ENCODE peak calls at places on chromosomes 5 and 9, in five cellular contexts. One of them, this sample, is unnamed.

GRCh38 chr5:167790462-167791260 is 500.8 kb upstream of the WWC1 start:
- DNase-seq in activated T-cell treated with anti-CD3 and anti-CD28 coated beads, Interleukin-2, amount 50 U/mL, for 4 hours: no peak
- DNase-seq in posterior vena cava: no peak
- DNase-seq in pancreas: no peak
- DNase-seq in left colon: no peak
- DNase-seq in this sample: no peak

GRCh38 chr5:10503997-10504761 is 59.7 kb upstream of the ANKRD33B start:
- DNase-seq in activated T-cell treated with anti-CD3 and anti-CD28 coated beads, Interleukin-2, amount 50 U/mL, for 4 hours: no peak
- DNase-seq in posterior vena cava: no peak
- DNase-seq in pancreas: peak; percentile 21
- DNase-seq in left colon: no peak
- DNase-seq in this sample: no peak

GRCh38 chr5:31449175-31449574 is 82.7 kb downstream of the DROSHA start:
- DNase-seq in activated T-cell treated with anti-CD3 and anti-CD28 coated beads, Interleukin-2, amount 50 U/mL, for 4 hours: no peak
- DNase-seq in posterior vena cava: no peak
- DNase-seq in pancreas: no peak
- DNase-seq in left colon: no peak
- DNase-seq in this sample: no peak

GRCh38 chr9:106557996-106558667 is 304.8 kb upstream of the ZNF462 start:
- DNase-seq in activated T-cell treated with anti-CD3 and anti-CD28 coated beads, Interleukin-2, amount 50 U/mL, for 4 hours: no peak
- DNase-seq in posterior vena cava: peak; percentile 68
- DNase-seq in pancreas: no peak
- DNase-seq in left colon: no peak
- DNase-seq in this sample: no peak

GRCh38 chr5:160071521-160072299 is 47.5 kb downstream of the PWWP2A start:
- DNase-seq in activated T-cell treated with anti-CD3 and anti-CD28 coated beads, Interleukin-2, amount 50 U/mL, for 4 hours: no peak
- DNase-seq in posterior vena cava: no peak
- DNase-seq in pancreas: no peak
- DNase-seq in left colon: no peak
- DNase-seq in this sample: no peak

GRCh38 chr5:5353681-5354080 is 68.8 kb upstream of the ICE1 start:
- DNase-seq in activated T-cell treated with anti-CD3 and anti-CD28 coated beads, Interleukin-2, amount 50 U/mL, for 4 hours: no peak
- DNase-seq in posterior vena cava: no peak
- DNase-seq in pancreas: no peak
- DNase-seq in left colon: no peak
- DNase-seq in this sample: no peak

GRCh38 chr5:73826761-73827450 is 200.9 kb downstream of the ARHGEF28 start:
- DNase-seq in activated T-cell treated with anti-CD3 and anti-CD28 coated beads, Interleukin-2, amount 50 U/mL, for 4 hours: no peak
- DNase-seq in posterior vena cava: no peak
- DNase-seq in pancreas: no peak
- DNase-seq in left colon: no peak
- DNase-seq in this sample: no peak

GRCh38 chr5:54115768-54116403 is 194.5 kb downstream of the ARL15 start:
- DNase-seq in activated T-cell treated with anti-CD3 and anti-CD28 coated beads, Interleukin-2, amount 50 U/mL, for 4 hours: no peak
- DNase-seq in posterior vena cava: no peak
- DNase-seq in pancreas: no peak
- DNase-seq in left colon: no peak
- DNase-seq in this sample: no peak

GRCh38 chr5:91103353-91104061 is 279.6 kb downstream of the ARRDC3 start:
- DNase-seq in activated T-cell treated with anti-CD3 and anti-CD28 coated beads, Interleukin-2, amount 50 U/mL, for 4 hours: no peak
- DNase-seq in posterior vena cava: no peak
- DNase-seq in pancreas: no peak
- DNase-seq in left colon: no peak
- DNase-seq in this sample: no peak

GRCh38 chr5:172007153-172007794 is 836 bp upstream of the FBXW11 start:
- DNase-seq in activated T-cell treated with anti-CD3 and anti-CD28 coated beads, Interleukin-2, amount 50 U/mL, for 4 hours: no peak
- DNase-seq in posterior vena cava: no peak
- DNase-seq in pancreas: no peak
- DNase-seq in left colon: no peak
- DNase-seq in this sample: peak; percentile 59

GRCh38 chr5:43437062-43437660 is 25.0 kb upstream of the CCL28 start:
- DNase-seq in activated T-cell treated with anti-CD3 and anti-CD28 coated beads, Interleukin-2, amount 50 U/mL, for 4 hours: no peak
- DNase-seq in posterior vena cava: no peak
- DNase-seq in pancreas: no peak
- DNase-seq in left colon: no peak
- DNase-seq in this sample: no peak

GRCh38 chr5:127275641-127276193 is 14.9 kb upstream of the MEGF10 start:
- DNase-seq in activated T-cell treated with anti-CD3 and anti-CD28 coated beads, Interleukin-2, amount 50 U/mL, for 4 hours: no peak
- DNase-seq in posterior vena cava: no peak
- DNase-seq in pancreas: no peak
- DNase-seq in left colon: no peak
- DNase-seq in this sample: no peak

GRCh38 chr5:2465383-2465782 is 286.1 kb downstream of the IRX2 start:
- DNase-seq in activated T-cell treated with anti-CD3 and anti-CD28 coated beads, Interleukin-2, amount 50 U/mL, for 4 hours: no peak
- DNase-seq in posterior vena cava: no peak
- DNase-seq in pancreas: no peak
- DNase-seq in left colon: no peak
- DNase-seq in this sample: no peak

GRCh38 chr9:124030969-124031451 is 19.4 kb downstream of the LHX2 start:
- DNase-seq in activated T-cell treated with anti-CD3 and anti-CD28 coated beads, Interleukin-2, amount 50 U/mL, for 4 hours: no peak
- DNase-seq in posterior vena cava: peak; percentile 41
- DNase-seq in pancreas: no peak
- DNase-seq in left colon: no peak
- DNase-seq in this sample: no peak

GRCh38 chr5:179451099-179451812 is 99.1 kb upstream of the RUFY1 start:
- DNase-seq in activated T-cell treated with anti-CD3 and anti-CD28 coated beads, Interleukin-2, amount 50 U/mL, for 4 hours: no peak
- DNase-seq in posterior vena cava: peak; percentile 73
- DNase-seq in pancreas: no peak
- DNase-seq in left colon: no peak
- DNase-seq in this sample: no peak

GRCh38 chr5:40428129-40428528 is 251.6 kb upstream of the PTGER4 start:
- DNase-seq in activated T-cell treated with anti-CD3 and anti-CD28 coated beads, Interleukin-2, amount 50 U/mL, for 4 hours: no peak
- DNase-seq in posterior vena cava: no peak
- DNase-seq in pancreas: no peak
- DNase-seq in left colon: no peak
- DNase-seq in this sample: no peak

GRCh38 chr5:96348536-96348935 is 84.5 kb downstream of the PCSK1 start:
- DNase-seq in activated T-cell treated with anti-CD3 and anti-CD28 coated beads, Interleukin-2, amount 50 U/mL, for 4 hours: no peak
- DNase-seq in posterior vena cava: no peak
- DNase-seq in pancreas: no peak
- DNase-seq in left colon: no peak
- DNase-seq in this sample: no peak

GRCh38 chr5:118692811-118693342 is 295.5 kb downstream of the DTWD2 start:
- DNase-seq in activated T-cell treated with anti-CD3 and anti-CD28 coated beads, Interleukin-2, amount 50 U/mL, for 4 hours: no peak
- DNase-seq in posterior vena cava: peak; percentile 56
- DNase-seq in pancreas: no peak
- DNase-seq in left colon: no peak
- DNase-seq in this sample: no peak

GRCh38 chr9:106310782-106311181 is 552.2 kb upstream of the ZNF462 start:
- DNase-seq in activated T-cell treated with anti-CD3 and anti-CD28 coated beads, Interleukin-2, amount 50 U/mL, for 4 hours: no peak
- DNase-seq in posterior vena cava: no peak
- DNase-seq in pancreas: no peak
- DNase-seq in left colon: no peak
- DNase-seq in this sample: no peak

GRCh38 chr5:61805101-61805500 is 473.0 kb downstream of the ZSWIM6 start:
- DNase-seq in activated T-cell treated with anti-CD3 and anti-CD28 coated beads, Interleukin-2, amount 50 U/mL, for 4 hours: no peak
- DNase-seq in posterior vena cava: no peak
- DNase-seq in pancreas: no peak
- DNase-seq in left colon: no peak
- DNase-seq in this sample: no peak

GRCh38 chr9:660227-660626 is 181.3 kb upstream of the DMRT1 start:
- DNase-seq in activated T-cell treated with anti-CD3 and anti-CD28 coated beads, Interleukin-2, amount 50 U/mL, for 4 hours: no peak
- DNase-seq in posterior vena cava: no peak
- DNase-seq in pancreas: no peak
- DNase-seq in left colon: no peak
- DNase-seq in this sample: no peak

GRCh38 chr9:109232449-109232848 is 65.4 kb upstream of the FRRS1L start:
- DNase-seq in activated T-cell treated with anti-CD3 and anti-CD28 coated beads, Interleukin-2, amount 50 U/mL, for 4 hours: no peak
- DNase-seq in posterior vena cava: no peak
- DNase-seq in pancreas: no peak
- DNase-seq in left colon: no peak
- DNase-seq in this sample: no peak

GRCh38 chr9:71692337-71692736 is 76.0 kb downstream of the CEMIP2 start:
- DNase-seq in activated T-cell treated with anti-CD3 and anti-CD28 coated beads, Interleukin-2, amount 50 U/mL, for 4 hours: no peak
- DNase-seq in posterior vena cava: no peak
- DNase-seq in pancreas: no peak
- DNase-seq in left colon: no peak
- DNase-seq in this sample: no peak

GRCh38 chr9:133942206-133942975 is 49.7 kb downstream of the VAV2 start:
- DNase-seq in activated T-cell treated with anti-CD3 and anti-CD28 coated beads, Interleukin-2, amount 50 U/mL, for 4 hours: no peak
- DNase-seq in posterior vena cava: peak; percentile 62
- DNase-seq in pancreas: no peak
- DNase-seq in left colon: no peak
- DNase-seq in this sample: no peak

GRCh38 chr5:179306191-179307005 is 38.9 kb downstream of the ADAMTS2 start:
- DNase-seq in activated T-cell treated with anti-CD3 and anti-CD28 coated beads, Interleukin-2, amount 50 U/mL, for 4 hours: no peak
- DNase-seq in posterior vena cava: peak; percentile 55
- DNase-seq in pancreas: no peak
- DNase-seq in left colon: no peak
- DNase-seq in this sample: no peak

GRCh38 chr9:33196736-33197135 is 29.6 kb upstream of the B4GALT1 start:
- DNase-seq in activated T-cell treated with anti-CD3 and anti-CD28 coated beads, Interleukin-2, amount 50 U/mL, for 4 hours: no peak
- DNase-seq in posterior vena cava: no peak
- DNase-seq in pancreas: no peak
- DNase-seq in left colon: no peak
- DNase-seq in this sample: no peak

GRCh38 chr9:115234094-115234493 is 116.1 kb upstream of the TNC start:
- DNase-seq in activated T-cell treated with anti-CD3 and anti-CD28 coated beads, Interleukin-2, amount 50 U/mL, for 4 hours: no peak
- DNase-seq in posterior vena cava: no peak
- DNase-seq in pancreas: no peak
- DNase-seq in left colon: no peak
- DNase-seq in this sample: no peak

GRCh38 chr5:526456-527088 is 2.3 kb upstream of the SLC9A3 start:
- DNase-seq in activated T-cell treated with anti-CD3 and anti-CD28 coated beads, Interleukin-2, amount 50 U/mL, for 4 hours: no peak
- DNase-seq in posterior vena cava: peak; percentile 60
- DNase-seq in pancreas: no peak
- DNase-seq in left colon: no peak
- DNase-seq in this sample: no peak

GRCh38 chr9:800561-800960 is 40.9 kb upstream of the DMRT1 start:
- DNase-seq in activated T-cell treated with anti-CD3 and anti-CD28 coated beads, Interleukin-2, amount 50 U/mL, for 4 hours: no peak
- DNase-seq in posterior vena cava: no peak
- DNase-seq in pancreas: no peak
- DNase-seq in left colon: no peak
- DNase-seq in this sample: no peak

GRCh38 chr5:113043491-113043931 is 66.9 kb downstream of the DCP2 start:
- DNase-seq in activated T-cell treated with anti-CD3 and anti-CD28 coated beads, Interleukin-2, amount 50 U/mL, for 4 hours: peak; percentile 15
- DNase-seq in posterior vena cava: no peak
- DNase-seq in pancreas: no peak
- DNase-seq in left colon: no peak
- DNase-seq in this sample: peak; percentile 26

GRCh38 chr5:132504746-132505145 is 14.2 kb upstream of the IRF1 start:
- DNase-seq in activated T-cell treated with anti-CD3 and anti-CD28 coated beads, Interleukin-2, amount 50 U/mL, for 4 hours: no peak
- DNase-seq in posterior vena cava: no peak
- DNase-seq in pancreas: no peak
- DNase-seq in left colon: no peak
- DNase-seq in this sample: no peak

GRCh38 chr5:15002183-15002582 is 130.6 kb upstream of the ANKH start:
- DNase-seq in activated T-cell treated with anti-CD3 and anti-CD28 coated beads, Interleukin-2, amount 50 U/mL, for 4 hours: no peak
- DNase-seq in posterior vena cava: no peak
- DNase-seq in pancreas: no peak
- DNase-seq in left colon: no peak
- DNase-seq in this sample: no peak